ENCODE peak calls at places on chromosomes 3 and 15, in eight cellular contexts. G is CD8-positive, alpha-beta T cell; J is astrocyte; L is GM06990; C is GM10248; M is psoas muscle; H is hepatocyte; B is AG04449. Z is an unnamed sample.

GRCh38 chr3:148400754-148401153 is 296.9 kb upstream of the AGTR1 start:
- DNase-seq in G (no peak), J (no peak), L (no peak), C (no peak), M (no peak), H (no peak), B (no peak), Z (no peak)

GRCh38 chr3:13025090-13025489 is 48.1 kb downstream of the IQSEC1 start:
- DNase-seq in G (no peak), J (peak), L (no peak), C (no peak), M (peak), H (no peak), B (no peak), Z (no peak)

GRCh38 chr15:34047893-34048775 is 9.1 kb upstream of the AVEN start:
- DNase-seq in G (no peak), J (peak), L (no peak), C (no peak), M (no peak), H (no peak), B (no peak), Z (no peak)

GRCh38 chr15:86615411-86615810 is 535.7 kb downstream of the AGBL1 start:
- DNase-seq in G (no peak), J (no peak), L (no peak), C (no peak), M (no peak), H (no peak), B (no peak), Z (no peak)

GRCh38 chr15:79192462-79193036 is 90.0 kb upstream of the ANKRD34C start:
- DNase-seq in G (no peak), J (peak), L (no peak), C (no peak), M (no peak), H (no peak), B (no peak), Z (no peak)

GRCh38 chr3:140187648-140188221 is 252.8 kb downstream of the CLSTN2 start:
- DNase-seq in G (no peak), J (no peak), L (no peak), C (no peak), M (no peak), H (no peak), B (no peak), Z (no peak)

GRCh38 chr15:85582076-85582718 is 201.8 kb downstream of the AKAP13 start:
- DNase-seq in G (peak), J (peak), L (peak), C (peak), M (no peak), H (no peak), B (no peak), Z (no peak)

GRCh38 chr3:144771401-144771870 is 799.8 kb downstream of the DIPK2A start:
- DNase-seq in G (no peak), J (no peak), L (no peak), C (no peak), M (no peak), H (no peak), B (no peak), Z (no peak)

GRCh38 chr3:73773228-73773627 is 148.5 kb upstream of the PDZRN3 start:
- DNase-seq in G (no peak), J (no peak), L (no peak), C (no peak), M (no peak), H (no peak), B (no peak), Z (no peak)

GRCh38 chr15:69095280-69095679 is 65.2 kb upstream of the GLCE start:
- DNase-seq in G (no peak), J (no peak), L (no peak), C (no peak), M (no peak), H (no peak), B (no peak), Z (no peak)

DNA sequence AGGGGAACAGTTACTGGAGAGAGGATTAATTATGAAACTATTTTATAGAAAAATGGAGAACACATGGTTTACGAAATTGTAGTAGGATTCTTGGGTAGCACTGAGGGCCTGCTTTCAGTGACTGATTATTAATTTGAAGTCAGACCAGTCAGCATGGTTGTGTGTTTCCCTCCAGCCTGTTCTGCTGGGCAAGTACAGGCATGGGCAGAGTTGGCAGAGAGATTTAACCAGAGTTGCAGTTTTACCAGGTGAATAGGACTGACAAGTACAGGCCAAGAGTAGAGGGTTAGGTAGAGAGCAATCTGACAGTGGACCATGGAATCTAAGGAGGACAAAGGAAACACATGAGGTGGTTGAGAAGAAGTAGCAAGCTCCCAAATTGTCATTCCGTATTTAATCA is 6.0 kb downstream of the SLC49A4 start:
- DNase-seq in G (no peak), J (no peak), L (no peak), C (no peak), M (no peak), H (no peak), B (no peak), Z (no peak)
- TF ChIP-seq CTCF in G (no peak), J (no peak), L (no peak), C (no peak), M (no peak), H (no peak), B (no peak), Z (no peak)

GRCh38 chr3:2098398-2099027 is at the start of gene CNTN4:
- DNase-seq in G (no peak), J (no peak), L (peak), C (peak), M (peak), H (peak), B (no peak), Z (peak)
- TF ChIP-seq CTCF in G (no peak), J (no peak), L (no peak), C (no peak), M (no peak), H (peak), B (no peak), Z (no peak)

GRCh38 chr15:94230886-94231727 is at the start of gene MCTP2:
- DNase-seq in G (peak), J (peak), L (peak), C (peak), M (peak), H (peak), B (peak), Z (peak)
- TF ChIP-seq CTCF in G (no peak), J (no peak), L (no peak), C (no peak), M (no peak), H (peak), B (peak), Z (peak)

DNA sequence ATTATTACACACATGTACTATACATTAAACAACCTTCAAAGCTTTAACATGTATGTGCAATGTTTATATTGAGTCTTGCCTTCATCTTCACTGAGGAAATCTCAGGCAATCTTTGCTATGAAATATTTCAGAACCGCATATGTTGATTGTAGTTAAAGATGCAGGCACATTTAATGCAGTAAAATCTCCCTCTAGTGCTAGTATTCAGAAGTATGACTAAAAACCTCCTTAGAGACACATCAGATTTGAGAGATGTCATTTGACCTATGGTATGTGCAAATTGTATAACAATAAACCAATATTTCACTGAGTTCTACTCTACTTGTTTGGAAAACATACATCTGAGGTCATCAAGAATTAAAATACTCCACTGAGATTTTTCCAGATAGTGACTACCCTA is 123.8 kb upstream of the C15orf61 start:
- DNase-seq in G (no peak), J (no peak), L (no peak), C (no peak), M (no peak), H (no peak), B (no peak), Z (no peak)
- TF ChIP-seq CTCF in G (no peak), J (no peak), L (no peak), C (no peak), M (no peak), H (peak), B (peak), Z (no peak)

DNA sequence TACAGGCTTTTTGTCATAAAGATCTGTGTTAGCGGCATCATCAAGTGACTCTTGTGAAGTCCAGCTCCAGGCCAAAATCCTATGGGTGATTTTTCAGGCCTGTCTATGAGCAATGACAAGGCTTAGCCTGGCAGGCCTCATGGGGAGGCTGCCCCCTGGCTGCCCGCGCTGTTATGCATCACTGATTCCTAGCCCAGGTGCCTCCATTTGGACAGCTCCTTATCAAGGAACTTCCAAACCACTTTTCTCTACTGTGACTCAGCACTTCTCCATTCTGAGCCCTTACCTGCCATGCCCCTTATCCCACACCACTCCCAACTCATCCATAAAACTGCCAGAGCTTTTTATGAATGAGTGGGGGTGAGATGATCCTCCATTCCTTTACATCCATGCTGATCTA is 91.5 kb upstream of the C3orf80 start:
- DNase-seq in G (no peak), J (peak), L (no peak), C (no peak), M (no peak), H (no peak), B (no peak), Z (no peak)
- TF ChIP-seq CTCF in G (no peak), J (no peak), L (peak), C (no peak), M (no peak), H (peak), B (peak), Z (no peak)

GRCh38 chr3:68861521-68861920 is 70.8 kb downstream of the TAFA4 start:
- DNase-seq in G (no peak), J (no peak), L (no peak), C (no peak), M (no peak), H (no peak), B (no peak), Z (no peak)

DNA sequence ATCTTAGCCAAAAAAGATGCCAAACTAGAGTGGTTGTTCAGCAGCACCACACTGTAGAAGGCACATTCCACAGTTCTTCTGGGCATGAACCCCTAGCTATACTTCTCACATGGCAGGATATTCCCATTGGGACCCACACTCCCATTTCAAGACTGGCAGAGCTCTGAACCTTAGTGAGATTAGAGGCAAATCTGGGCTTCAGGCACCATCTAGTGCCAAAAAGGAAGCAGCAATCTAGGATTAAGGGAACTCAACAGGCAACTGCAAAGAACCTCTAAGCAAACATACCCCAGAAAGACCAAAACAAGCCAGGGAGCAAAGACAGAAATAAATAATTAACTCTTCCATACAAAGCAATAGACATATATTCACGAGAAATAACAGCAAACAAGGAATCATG is 66.2 kb downstream of the TAFA4 start:
- DNase-seq in G (no peak), J (no peak), L (no peak), C (no peak), M (no peak), H (no peak), B (no peak), Z (no peak)
- TF ChIP-seq CTCF in G (no peak), J (no peak), L (no peak), C (no peak), M (no peak), H (peak), B (no peak), Z (no peak)

GRCh38 chr3:50193746-50194127 is 2.3 kb downstream of the GNAT1 start:
- DNase-seq in G (no peak), J (no peak), L (no peak), C (no peak), M (no peak), H (no peak), B (no peak), Z (no peak)

GRCh38 chr3:50196253-50196801 is 4.9 kb downstream of the GNAT1 start:
- DNase-seq in G (no peak), J (no peak), L (no peak), C (no peak), M (no peak), H (no peak), B (no peak), Z (no peak)

GRCh38 chr3:50194128-50194902 is 2.9 kb downstream of the GNAT1 start:
- DNase-seq in G (peak), J (peak), L (peak), C (peak), M (peak), H (peak), B (no peak), Z (peak)

GRCh38 chr3:50195501-50196252 is 4.3 kb downstream of the GNAT1 start:
- DNase-seq in G (no peak), J (no peak), L (no peak), C (no peak), M (no peak), H (peak), B (no peak), Z (no peak)

DNA sequence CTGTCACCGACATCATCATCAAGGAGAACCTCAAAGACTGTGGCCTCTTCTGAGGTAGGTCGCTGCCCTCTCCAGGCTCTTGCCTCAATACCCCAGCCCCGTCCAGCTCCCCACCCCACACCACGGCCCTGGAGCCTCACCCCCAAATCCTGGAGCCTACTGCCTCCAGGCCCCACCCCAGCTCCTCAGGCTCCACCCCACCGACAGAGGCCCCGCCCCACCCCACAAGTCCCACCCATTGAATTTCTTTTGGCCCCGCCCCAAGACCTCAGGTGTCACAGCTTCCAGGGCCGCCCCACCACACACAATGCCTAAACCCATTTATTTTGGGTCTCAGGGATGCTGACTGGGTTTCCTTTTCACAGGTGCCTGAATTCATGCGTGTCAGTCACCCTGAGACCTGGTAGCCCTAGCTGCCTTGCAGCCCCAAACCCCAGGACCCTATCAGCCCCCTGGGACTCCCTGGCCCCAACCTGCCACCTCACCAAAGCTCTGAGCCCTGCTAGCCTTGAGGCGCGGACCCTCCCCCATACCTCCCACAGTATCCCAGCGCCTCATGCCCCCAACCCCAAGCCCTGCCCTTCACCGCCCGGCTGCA is 3.6 kb downstream of the GNAT1 start:
- DNase-seq in G (no peak), J (no peak), L (no peak), C (peak), M (no peak), H (peak), B (no peak), Z (peak)
- TF ChIP-seq CTCF in G (no peak), J (no peak), L (no peak), C (no peak), M (no peak), H (no peak), B (no peak), Z (no peak)

GRCh38 chr15:31487811-31488436 is 161.3 kb downstream of the KLF13 start:
- DNase-seq in G (no peak), J (peak), L (peak), C (peak), M (no peak), H (no peak), B (no peak), Z (peak)
- TF ChIP-seq CTCF in G (no peak), J (no peak), L (peak), C (peak), M (no peak), H (no peak), B (no peak), Z (peak)